ENCODE peak calls at places on chromosomes 5 and 9, in eight cellular contexts. X, T, D, P, J, S, V and N are unnamed samples.
A peak's percentile ranks its signal among the peaks of the same experiment; 100 is the strongest.

GRCh38 chr5:147484708-147485020 is 25.2 kb downstream of the DPYSL3 start:
- DNase-seq in X (no peak), S (no peak), T (no peak), D (no peak), J (no peak), P (no peak), V (no peak), N (peak; percentile 41)

GRCh38 chr5:137858223-137858916 is 9.3 kb upstream of the MYOT start:
- DNase-seq in X (no peak), S (no peak), T (no peak), V (peak; percentile 58), J (no peak), D (no peak), P (no peak), N (peak; percentile 7)

GRCh38 chr5:40486437-40487270 is 193.1 kb upstream of the PTGER4 start:
- DNase-seq in X (no peak), V (peak; percentile 82), J (no peak), T (no peak), P (no peak), D (no peak), S (no peak), N (peak; percentile 29)

GRCh38 chr9:131707677-131708612 is 31.9 kb downstream of the RAPGEF1 start:
- DNase-seq in X (peak; percentile 31), P (no peak), J (no peak), V (no peak), D (peak; percentile 51), T (no peak), S (no peak), N (peak; percentile 81)

GRCh38 chr5:30502277-30502676 is 691.2 kb upstream of the CDH6 start:
- DNase-seq in X (no peak), V (no peak), J (no peak), D (no peak), S (no peak), T (no peak), P (no peak), N (peak; percentile 52)

GRCh38 chr5:138943615-138944173 is 68.6 kb upstream of the LRRTM2 start:
- DNase-seq in P (no peak), X (no peak), T (no peak), J (no peak), S (no peak), D (no peak), V (no peak), N (no peak)

GRCh38 chr9:135502873-135503321 is 2.4 kb downstream of the MRPS2 start:
- DNase-seq in S (no peak), P (no peak), D (no peak), V (no peak), T (no peak), J (no peak), X (peak; percentile 20), N (no peak)

GRCh38 chr5:174056064-174056842 is 10.7 kb downstream of the NSG2 start:
- DNase-seq in T (no peak), D (no peak), P (no peak), X (no peak), J (no peak), S (no peak), V (no peak), N (no peak)

GRCh38 chr9:34332370-34332964 is 3.1 kb downstream of the NUDT2 start:
- DNase-seq in T (peak; percentile 46), J (peak; percentile 60), S (no peak), D (peak; percentile 36), P (no peak), V (peak; percentile 12), X (peak; percentile 23), N (peak; percentile 55)

GRCh38 chr5:32794086-32794485 is 83.0 kb downstream of the NPR3 start:
- DNase-seq in T (no peak), V (no peak), D (no peak), X (no peak), S (no peak), J (peak; percentile 13), P (no peak), N (peak; percentile 54)

GRCh38 chr9:98255064-98255577 is 328 bp downstream of the TBC1D2 start:
- DNase-seq in D (no peak), S (no peak), T (no peak), J (no peak), X (no peak), V (no peak), P (no peak), N (peak; percentile 61)

GRCh38 chr9:137313326-137313920 is 11.4 kb upstream of the NRARP start:
- DNase-seq in J (no peak), T (peak; percentile 30), X (no peak), D (no peak), P (no peak), S (no peak), V (no peak), N (no peak)

GRCh38 chr5:174535691-174536090 is 188.7 kb upstream of the MSX2 start:
- DNase-seq in S (no peak), J (no peak), D (no peak), X (no peak), V (no peak), T (no peak), P (no peak), N (peak; percentile 45)

GRCh38 chr5:160230686-160231527 is 1.6 kb downstream of the FABP6 start:
- DNase-seq in P (no peak), T (no peak), J (no peak), V (peak; percentile 74), S (no peak), X (no peak), D (no peak), N (peak; percentile 80)

GRCh38 chr5:14414615-14415515 is 166.7 kb upstream of the OTULINL start:
- DNase-seq in X (no peak), V (peak; percentile 53), J (no peak), T (no peak), P (no peak), D (no peak), S (no peak), N (no peak)

GRCh38 chr5:177369913-177370487 is 12.3 kb downstream of the RGS14 start:
- DNase-seq in J (no peak), P (no peak), V (no peak), S (no peak), X (no peak), D (no peak), T (no peak), N (no peak)

GRCh38 chr9:136297016-136297691 is 6.7 kb downstream of the CCDC187 start:
- DNase-seq in D (no peak), V (no peak), P (no peak), T (no peak), J (peak; percentile 89), X (no peak), S (no peak), N (no peak)

GRCh38 chr9:129459550-129460322 is 161.2 kb downstream of the C9orf50 start:
- DNase-seq in X (no peak), S (no peak), P (peak; percentile 71), T (no peak), J (no peak), V (no peak), D (no peak), N (no peak)

GRCh38 chr5:142722146-142722545 is 36.3 kb upstream of the FGF1 start:
- DNase-seq in S (no peak), V (no peak), J (no peak), D (no peak), T (no peak), P (no peak), X (no peak), N (peak; percentile 31)

GRCh38 chr9:68983008-68983411 is 30.9 kb downstream of the PRKACG start:
- DNase-seq in V (peak; percentile 64), D (no peak), P (no peak), T (no peak), X (peak; percentile 46), S (no peak), J (no peak), N (no peak)

GRCh38 chr9:75699017-75699416 is 191.5 kb upstream of the PCSK5 start:
- DNase-seq in T (no peak), J (no peak), S (no peak), D (no peak), P (no peak), V (no peak), X (no peak), N (no peak)

GRCh38 chr5:171317225-171317624 is 8.2 kb downstream of the TLX3 start:
- DNase-seq in J (no peak), T (no peak), P (no peak), V (no peak), S (no peak), X (no peak), D (no peak), N (no peak)

GRCh38 chr5:113250341-113250953 is 184.3 kb downstream of the TSSK1B start:
- DNase-seq in D (no peak), T (no peak), J (no peak), X (no peak), P (no peak), S (no peak), V (no peak), N (peak; percentile 100)
- TF ChIP-seq USF2 in D (no peak), T (no peak), J (no peak), X (no peak), P (no peak), S (no peak), V (no peak), N (peak; percentile 30)

DNA sequence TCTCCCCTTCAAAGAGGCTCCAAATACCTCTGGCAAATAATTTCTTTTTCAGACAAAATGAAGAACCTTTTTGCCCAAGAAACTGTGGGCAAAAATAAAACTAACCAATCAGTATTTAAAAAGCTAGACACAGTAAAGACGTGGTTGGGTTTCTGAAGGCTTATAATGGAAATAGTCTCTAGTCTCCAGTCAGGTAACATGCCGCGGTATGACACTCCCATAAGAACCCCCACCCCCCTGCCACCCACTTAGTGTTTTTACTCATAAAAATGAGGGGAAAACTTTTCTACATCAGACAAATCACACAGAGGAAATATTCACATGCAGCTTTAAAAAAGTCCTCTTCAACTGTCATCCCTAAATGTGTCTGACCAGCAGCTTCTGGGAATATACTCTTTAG is 105.3 kb downstream of the THBS4 start:
- DNase-seq in D (no peak), X (no peak), V (no peak), T (no peak), J (no peak), S (no peak), P (no peak), N (no peak)
- TF ChIP-seq USF2 in D (no peak), X (no peak), V (no peak), T (no peak), J (no peak), S (no peak), P (no peak), N (no peak)

GRCh38 chr9:127526655-127527559 is 75.6 kb downstream of the LRSAM1 start:
- DNase-seq in X (no peak), V (no peak), T (no peak), S (no peak), P (no peak), D (no peak), J (no peak), N (no peak)
- TF ChIP-seq USF2 in X (no peak), V (no peak), T (no peak), S (no peak), P (no peak), D (no peak), J (no peak), N (no peak)

DNA sequence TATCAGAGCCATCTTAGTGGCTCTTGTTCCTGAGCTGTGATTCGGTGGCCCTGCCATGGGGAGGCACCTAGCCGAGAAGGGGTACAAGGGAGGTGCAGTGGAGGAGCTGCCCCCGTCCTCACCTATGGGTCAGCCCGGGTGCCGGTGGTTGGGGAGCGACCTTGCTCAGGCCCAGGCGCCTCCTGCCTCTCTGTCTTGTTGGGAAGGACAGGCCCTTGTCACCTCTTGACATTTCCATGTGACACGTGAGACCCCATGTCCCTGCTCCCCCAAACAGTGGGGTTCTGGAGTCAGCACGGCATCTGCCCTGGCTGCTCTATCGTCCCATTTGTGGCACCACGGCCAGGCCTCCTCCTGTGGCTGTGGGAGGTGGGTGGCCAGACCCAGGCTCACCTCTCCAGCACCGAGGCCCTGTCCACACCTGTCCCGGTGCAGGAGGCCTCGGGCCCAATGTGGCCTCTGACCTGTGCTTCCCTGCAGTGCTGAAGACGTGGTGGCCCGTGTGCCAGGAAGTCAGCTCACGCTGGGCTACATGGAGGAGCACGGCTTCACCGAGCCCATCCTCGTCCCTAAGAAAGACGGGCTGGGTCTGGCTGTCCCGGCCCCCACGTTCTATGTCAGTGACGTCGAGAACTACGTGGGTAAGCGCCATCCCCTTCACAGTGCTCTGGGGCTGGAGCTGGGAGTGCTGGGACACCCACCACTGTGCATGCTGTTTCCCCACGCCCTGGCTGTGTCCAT is 68.9 kb downstream of the PHF2 start:
- DNase-seq in T (no peak), V (no peak), D (no peak), X (no peak), P (no peak), J (no peak), S (no peak), N (no peak)
- TF ChIP-seq USF2 in T (no peak), V (no peak), D (no peak), X (no peak), P (no peak), J (no peak), S (no peak), N (no peak)